ENCODE peak calls at places on chromosome 21, in seven cellular contexts. X is sciatic nerve, A is memory B cell, K is T-cell, C is DMS 273 treated with DMSO at 0.1 percent for 48 hours, F is activated B cell treated with CpG ODN at 0.5 μM for 24 hours, Q is NCI-H774. O is an unnamed sample.

GRCh38 chr21:45632897-45633260 is 10.6 kb upstream of the PCBP3 start:
- DNase-seq in X (no peak), A (no peak), K (no peak), C (no peak), F (no peak), Q (no peak), O (no peak)

GRCh38 chr21:14886001-14886400 is 178.8 kb downstream of the NRIP1 start:
- DNase-seq in X (no peak), A (no peak), K (no peak), C (no peak), F (no peak), Q (no peak), O (no peak)

GRCh38 chr21:45403825-45404725 is 890 bp upstream of the COL18A1 start:
- DNase-seq in X (peak; percentile 77), A (no peak), K (no peak), C (peak; percentile 4), F (no peak), Q (no peak), O (no peak)

GRCh38 chr21:45824546-45825208 is 156.9 kb upstream of the COL6A1 start:
- DNase-seq in X (no peak), A (no peak), K (no peak), C (no peak), F (no peak), Q (no peak), O (no peak)

GRCh38 chr21:45264919-45265515 is 22.7 kb downstream of the POFUT2 start:
- DNase-seq in X (no peak), A (no peak), K (no peak), C (no peak), F (peak; percentile 7), Q (no peak), O (peak; percentile 47)

GRCh38 chr21:17463441-17463840 is 49.4 kb upstream of the CXADR start:
- DNase-seq in X (no peak), A (no peak), K (no peak), C (no peak), F (no peak), Q (no peak), O (no peak)

GRCh38 chr21:42313501-42313969 is 1.7 kb downstream of the TFF3 start:
- DNase-seq in X (no peak), A (no peak), K (no peak), C (no peak), F (no peak), Q (no peak), O (peak; percentile 81)

GRCh38 chr21:17554619-17555472 is 42.0 kb downstream of the CXADR start:
- DNase-seq in X (no peak), A (no peak), K (no peak), C (no peak), F (no peak), Q (no peak), O (no peak)

GRCh38 chr21:35529141-35529863 is 480.2 kb upstream of the RUNX1 start:
- DNase-seq in X (no peak), A (no peak), K (no peak), C (no peak), F (no peak), Q (no peak), O (peak; percentile 24)

GRCh38 chr21:35677298-35677841 is 383.0 kb downstream of the SETD4 start:
- DNase-seq in X (no peak), A (no peak), K (no peak), C (no peak), F (no peak), Q (no peak), O (no peak)

GRCh38 chr21:27787046-27787445 is 820.2 kb upstream of the ADAMTS5 start:
- DNase-seq in X (no peak), A (no peak), K (no peak), C (no peak), F (no peak), Q (no peak), O (no peak)

GRCh38 chr21:26806734-26807372 is 38.4 kb downstream of the ADAMTS1 start:
- DNase-seq in X (no peak), A (no peak), K (no peak), C (no peak), F (no peak), Q (no peak), O (no peak)

GRCh38 chr21:44434568-44434925 is 20.8 kb upstream of the LRRC3 start:
- DNase-seq in X (no peak), A (no peak), K (no peak), C (no peak), F (no peak), Q (no peak), O (no peak)

GRCh38 chr21:28727809-28728208 is 264.9 kb downstream of the LTN1 start:
- DNase-seq in X (no peak), A (no peak), K (no peak), C (no peak), F (no peak), Q (no peak), O (no peak)

GRCh38 chr21:38894899-38895298 is 89.2 kb downstream of the ETS2 start:
- DNase-seq in X (no peak), A (no peak), K (no peak), C (no peak), F (no peak), Q (no peak), O (no peak)

GRCh38 chr21:44449473-44450363 is 5.6 kb upstream of the LRRC3 start:
- DNase-seq in X (peak; percentile 45), A (no peak), K (no peak), C (no peak), F (peak; percentile 5), Q (no peak), O (no peak)